ENCODE peak calls at places on chromosomes 16 and 17, in four cellular contexts. One of them, this sample, is unnamed.
A peak's percentile ranks its signal among the peaks of the same experiment; 100 is the strongest.

GRCh38 chr16:14669776-14670175 is 24.3 kb downstream of the PLA2G10 start:
- DNase-seq in kidney glomerular epithelial cell: no peak
- DNase-seq in AG08395: no peak
- DNase-seq in stimulated activated CD4-positive, alpha-beta T cell treated with anti-CD3 and anti-CD28 coated beads, Interleukin-15, amount 100 ng/mL, for 24 hours: no peak
- DNase-seq in this sample: no peak

GRCh38 chr17:65523853-65524664 is 37.4 kb downstream of the AXIN2 start:
- DNase-seq in AG08395: no peak
- DNase-seq in kidney glomerular epithelial cell: no peak
- DNase-seq in stimulated activated CD4-positive, alpha-beta T cell treated with anti-CD3 and anti-CD28 coated beads, Interleukin-15, amount 100 ng/mL, for 24 hours: no peak
- DNase-seq in this sample: no peak

GRCh38 chr17:40032322-40033320 is 17.4 kb downstream of the CSF3 start:
- DNase-seq in stimulated activated CD4-positive, alpha-beta T cell treated with anti-CD3 and anti-CD28 coated beads, Interleukin-15, amount 100 ng/mL, for 24 hours: no peak
- DNase-seq in kidney glomerular epithelial cell: no peak
- DNase-seq in AG08395: no peak
- DNase-seq in this sample: no peak

GRCh38 chr16:2584742-2585650 is 47.2 kb downstream of the PDPK1 start:
- DNase-seq in AG08395: peak; percentile 31
- DNase-seq in stimulated activated CD4-positive, alpha-beta T cell treated with anti-CD3 and anti-CD28 coated beads, Interleukin-15, amount 100 ng/mL, for 24 hours: no peak
- DNase-seq in kidney glomerular epithelial cell: no peak
- DNase-seq in this sample: peak; percentile 27

GRCh38 chr17:33137411-33137810 is 145.8 kb downstream of the SPACA3 start:
- DNase-seq in AG08395: no peak
- DNase-seq in kidney glomerular epithelial cell: no peak
- DNase-seq in stimulated activated CD4-positive, alpha-beta T cell treated with anti-CD3 and anti-CD28 coated beads, Interleukin-15, amount 100 ng/mL, for 24 hours: no peak
- DNase-seq in this sample: no peak

GRCh38 chr17:75096082-75096625 is 8.4 kb downstream of the SLC16A5 start:
- DNase-seq in stimulated activated CD4-positive, alpha-beta T cell treated with anti-CD3 and anti-CD28 coated beads, Interleukin-15, amount 100 ng/mL, for 24 hours: no peak
- DNase-seq in AG08395: peak; percentile 78
- DNase-seq in kidney glomerular epithelial cell: peak; percentile 78
- DNase-seq in this sample: peak; percentile 82

GRCh38 chr17:75774988-75775668 is 9.5 kb upstream of the UNK start:
- DNase-seq in kidney glomerular epithelial cell: no peak
- DNase-seq in AG08395: no peak
- DNase-seq in stimulated activated CD4-positive, alpha-beta T cell treated with anti-CD3 and anti-CD28 coated beads, Interleukin-15, amount 100 ng/mL, for 24 hours: no peak
- DNase-seq in this sample: no peak

GRCh38 chr16:57892041-57892440 is 78.9 kb downstream of the CNGB1 start:
- DNase-seq in stimulated activated CD4-positive, alpha-beta T cell treated with anti-CD3 and anti-CD28 coated beads, Interleukin-15, amount 100 ng/mL, for 24 hours: no peak
- DNase-seq in kidney glomerular epithelial cell: peak; percentile 80
- DNase-seq in AG08395: no peak
- DNase-seq in this sample: no peak

GRCh38 chr17:73624496-73624988 is 19.7 kb downstream of the SDK2 start:
- DNase-seq in stimulated activated CD4-positive, alpha-beta T cell treated with anti-CD3 and anti-CD28 coated beads, Interleukin-15, amount 100 ng/mL, for 24 hours: no peak
- DNase-seq in kidney glomerular epithelial cell: no peak
- DNase-seq in AG08395: no peak
- DNase-seq in this sample: no peak

GRCh38 chr17:57887161-57887560 is 37.3 kb upstream of the MRPS23 start:
- DNase-seq in stimulated activated CD4-positive, alpha-beta T cell treated with anti-CD3 and anti-CD28 coated beads, Interleukin-15, amount 100 ng/mL, for 24 hours: no peak
- DNase-seq in AG08395: no peak
- DNase-seq in kidney glomerular epithelial cell: no peak
- DNase-seq in this sample: no peak

GRCh38 chr17:77049440-77049839 is 91.3 kb upstream of the SEC14L1 start:
- DNase-seq in kidney glomerular epithelial cell: no peak
- DNase-seq in stimulated activated CD4-positive, alpha-beta T cell treated with anti-CD3 and anti-CD28 coated beads, Interleukin-15, amount 100 ng/mL, for 24 hours: no peak
- DNase-seq in AG08395: no peak
- DNase-seq in this sample: no peak

GRCh38 chr17:42819939-42820535 is 4.0 kb downstream of the BECN1 start:
- DNase-seq in AG08395: peak; percentile 48
- DNase-seq in stimulated activated CD4-positive, alpha-beta T cell treated with anti-CD3 and anti-CD28 coated beads, Interleukin-15, amount 100 ng/mL, for 24 hours: peak; percentile 79
- DNase-seq in kidney glomerular epithelial cell: peak; percentile 56
- DNase-seq in this sample: peak; percentile 59

GRCh38 chr16:15708096-15708495 is 58.1 kb downstream of the NDE1 start:
- DNase-seq in kidney glomerular epithelial cell: no peak
- DNase-seq in AG08395: no peak
- DNase-seq in stimulated activated CD4-positive, alpha-beta T cell treated with anti-CD3 and anti-CD28 coated beads, Interleukin-15, amount 100 ng/mL, for 24 hours: no peak
- DNase-seq in this sample: no peak

GRCh38 chr16:5451641-5452040 is 354.0 kb upstream of the EEF2KMT start:
- DNase-seq in AG08395: no peak
- DNase-seq in kidney glomerular epithelial cell: no peak
- DNase-seq in stimulated activated CD4-positive, alpha-beta T cell treated with anti-CD3 and anti-CD28 coated beads, Interleukin-15, amount 100 ng/mL, for 24 hours: no peak
- DNase-seq in this sample: no peak

GRCh38 chr17:44247346-44248219 is 20.4 kb downstream of the SLC4A1 start:
- DNase-seq in AG08395: no peak
- DNase-seq in stimulated activated CD4-positive, alpha-beta T cell treated with anti-CD3 and anti-CD28 coated beads, Interleukin-15, amount 100 ng/mL, for 24 hours: no peak
- DNase-seq in kidney glomerular epithelial cell: no peak
- DNase-seq in this sample: no peak

GRCh38 chr17:8923762-8924161 is 41.7 kb downstream of the PIK3R5 start:
- DNase-seq in kidney glomerular epithelial cell: no peak
- DNase-seq in AG08395: no peak
- DNase-seq in stimulated activated CD4-positive, alpha-beta T cell treated with anti-CD3 and anti-CD28 coated beads, Interleukin-15, amount 100 ng/mL, for 24 hours: no peak
- DNase-seq in this sample: no peak

GRCh38 chr16:1926223-1926718 is 8.1 kb upstream of the HS3ST6 start:
- DNase-seq in kidney glomerular epithelial cell: no peak
- DNase-seq in AG08395: no peak
- DNase-seq in stimulated activated CD4-positive, alpha-beta T cell treated with anti-CD3 and anti-CD28 coated beads, Interleukin-15, amount 100 ng/mL, for 24 hours: no peak
- DNase-seq in this sample: no peak

GRCh38 chr17:79325707-79326106 is 251.1 kb downstream of the ENGASE start:
- DNase-seq in stimulated activated CD4-positive, alpha-beta T cell treated with anti-CD3 and anti-CD28 coated beads, Interleukin-15, amount 100 ng/mL, for 24 hours: no peak
- DNase-seq in kidney glomerular epithelial cell: no peak
- DNase-seq in AG08395: peak; percentile 11
- DNase-seq in this sample: no peak

GRCh38 chr16:56517206-56517605 is 2.6 kb downstream of the BBS2 start:
- DNase-seq in AG08395: no peak
- DNase-seq in stimulated activated CD4-positive, alpha-beta T cell treated with anti-CD3 and anti-CD28 coated beads, Interleukin-15, amount 100 ng/mL, for 24 hours: no peak
- DNase-seq in kidney glomerular epithelial cell: no peak
- DNase-seq in this sample: no peak

GRCh38 chr17:30378191-30378796 is 433 bp upstream of the CPD start:
- DNase-seq in AG08395: peak; percentile 8
- DNase-seq in kidney glomerular epithelial cell: no peak
- DNase-seq in stimulated activated CD4-positive, alpha-beta T cell treated with anti-CD3 and anti-CD28 coated beads, Interleukin-15, amount 100 ng/mL, for 24 hours: peak; percentile 70
- DNase-seq in this sample: peak; percentile 32

GRCh38 chr17:16381496-16381820 is 567 bp downstream of the UBB start:
- DNase-seq in kidney glomerular epithelial cell: no peak
- DNase-seq in stimulated activated CD4-positive, alpha-beta T cell treated with anti-CD3 and anti-CD28 coated beads, Interleukin-15, amount 100 ng/mL, for 24 hours: peak; percentile 59
- DNase-seq in AG08395: no peak
- DNase-seq in this sample: peak; percentile 14

GRCh38 chr16:67120025-67120424 is 10.3 kb downstream of the PHAF1 start:
- DNase-seq in AG08395: no peak
- DNase-seq in stimulated activated CD4-positive, alpha-beta T cell treated with anti-CD3 and anti-CD28 coated beads, Interleukin-15, amount 100 ng/mL, for 24 hours: no peak
- DNase-seq in kidney glomerular epithelial cell: no peak
- DNase-seq in this sample: no peak

GRCh38 chr16:27222499-27223225 is 19.3 kb downstream of the KDM8 start:
- DNase-seq in AG08395: peak; percentile 90
- DNase-seq in stimulated activated CD4-positive, alpha-beta T cell treated with anti-CD3 and anti-CD28 coated beads, Interleukin-15, amount 100 ng/mL, for 24 hours: no peak
- DNase-seq in kidney glomerular epithelial cell: no peak
- DNase-seq in this sample: peak; percentile 78

GRCh38 chr17:77394540-77395295 is 253.9 kb downstream of the SEC14L1 start:
- DNase-seq in AG08395: no peak
- DNase-seq in stimulated activated CD4-positive, alpha-beta T cell treated with anti-CD3 and anti-CD28 coated beads, Interleukin-15, amount 100 ng/mL, for 24 hours: no peak
- DNase-seq in kidney glomerular epithelial cell: no peak
- DNase-seq in this sample: no peak

GRCh38 chr16:51180719-51181494 is 29.8 kb upstream of the SALL1 start:
- DNase-seq in kidney glomerular epithelial cell: no peak
- DNase-seq in stimulated activated CD4-positive, alpha-beta T cell treated with anti-CD3 and anti-CD28 coated beads, Interleukin-15, amount 100 ng/mL, for 24 hours: no peak
- DNase-seq in AG08395: no peak
- DNase-seq in this sample: no peak

GRCh38 chr16:60041671-60042070 is 1307.6 kb upstream of the GOT2 start:
- DNase-seq in stimulated activated CD4-positive, alpha-beta T cell treated with anti-CD3 and anti-CD28 coated beads, Interleukin-15, amount 100 ng/mL, for 24 hours: no peak
- DNase-seq in kidney glomerular epithelial cell: no peak
- DNase-seq in AG08395: no peak
- DNase-seq in this sample: no peak

GRCh38 chr17:45261577-45262515 is at the start of gene SPATA32:
- DNase-seq in kidney glomerular epithelial cell: no peak
- DNase-seq in AG08395: no peak
- DNase-seq in stimulated activated CD4-positive, alpha-beta T cell treated with anti-CD3 and anti-CD28 coated beads, Interleukin-15, amount 100 ng/mL, for 24 hours: peak; percentile 77
- DNase-seq in this sample: peak; percentile 70

GRCh38 chr16:84085774-84086173 is 31.0 kb downstream of the MBTPS1 start:
- DNase-seq in kidney glomerular epithelial cell: no peak
- DNase-seq in AG08395: no peak
- DNase-seq in stimulated activated CD4-positive, alpha-beta T cell treated with anti-CD3 and anti-CD28 coated beads, Interleukin-15, amount 100 ng/mL, for 24 hours: no peak
- DNase-seq in this sample: no peak

GRCh38 chr17:82559779-82560642 is 40.5 kb downstream of the FOXK2 start:
- DNase-seq in AG08395: no peak
- DNase-seq in stimulated activated CD4-positive, alpha-beta T cell treated with anti-CD3 and anti-CD28 coated beads, Interleukin-15, amount 100 ng/mL, for 24 hours: no peak
- DNase-seq in kidney glomerular epithelial cell: no peak
- DNase-seq in this sample: no peak